ENCODE peak calls at places on chromosomes 12 and 14, in four cellular contexts. One of them, this sample, is unnamed.

GRCh38 chr12:123075591-123076171 is 75.2 kb downstream of the PITPNM2 start:
- DNase-seq in EL: peak; percentile 35
- DNase-seq in OCI-LY7: peak; percentile 63
- DNase-seq in lung: peak; percentile 36
- DNase-seq in this sample: no peak

GRCh38 chr12:100675432-100675831 is 101.9 kb downstream of the GAS2L3 start:
- DNase-seq in OCI-LY7: no peak
- DNase-seq in EL: peak; percentile 78
- DNase-seq in lung: no peak
- DNase-seq in this sample: no peak

GRCh38 chr12:112121780-112122565 is 3.4 kb upstream of the TRAFD1 start:
- DNase-seq in OCI-LY7: no peak
- DNase-seq in EL: peak; percentile 76
- DNase-seq in lung: peak; percentile 77
- DNase-seq in this sample: peak; percentile 74

GRCh38 chr14:96177766-96178377 is 26.8 kb upstream of the BDKRB2 start:
- DNase-seq in lung: no peak
- DNase-seq in EL: no peak
- DNase-seq in OCI-LY7: no peak
- DNase-seq in this sample: peak; percentile 65

GRCh38 chr14:59728294-59728693 is 142.3 kb downstream of the RTN1 start:
- DNase-seq in lung: no peak
- DNase-seq in EL: no peak
- DNase-seq in OCI-LY7: no peak
- DNase-seq in this sample: no peak

GRCh38 chr12:108643941-108644742 is 10.4 kb upstream of the SELPLG start:
- DNase-seq in EL: no peak
- DNase-seq in OCI-LY7: no peak
- DNase-seq in lung: peak; percentile 78
- DNase-seq in this sample: no peak

GRCh38 chr12:84159245-84159644 is 753.4 kb downstream of the SLC6A15 start:
- DNase-seq in EL: peak; percentile 6
- DNase-seq in lung: no peak
- DNase-seq in OCI-LY7: no peak
- DNase-seq in this sample: no peak

GRCh38 chr14:54562334-54562733 is 4.6 kb upstream of the SAMD4A start:
- DNase-seq in OCI-LY7: no peak
- DNase-seq in EL: peak; percentile 79
- DNase-seq in lung: no peak
- DNase-seq in this sample: no peak

GRCh38 chr14:105420141-105420975 is 731 bp downstream of the MTA1 start:
- DNase-seq in EL: no peak
- DNase-seq in OCI-LY7: peak; percentile 19
- DNase-seq in lung: no peak
- DNase-seq in this sample: no peak

GRCh38 chr12:11877869-11878780 is 192.6 kb upstream of the BCL2L14 start:
- DNase-seq in EL: peak; percentile 84
- DNase-seq in lung: no peak
- DNase-seq in OCI-LY7: no peak
- DNase-seq in this sample: no peak

GRCh38 chr12:116924558-116925453 is 14.1 kb downstream of the FBXW8 start:
- DNase-seq in EL: peak; percentile 84
- DNase-seq in lung: no peak
- DNase-seq in OCI-LY7: peak; percentile 83
- DNase-seq in this sample: peak; percentile 21

GRCh38 chr12:59164991-59165718 is 244.9 kb upstream of the LRIG3 start:
- DNase-seq in EL: peak; percentile 50
- DNase-seq in OCI-LY7: peak; percentile 40
- DNase-seq in lung: no peak
- DNase-seq in this sample: peak; percentile 54

GRCh38 chr14:100239200-100239839 is 376 bp downstream of the YY1 start:
- DNase-seq in OCI-LY7: no peak
- DNase-seq in EL: no peak
- DNase-seq in lung: peak; percentile 36
- DNase-seq in this sample: peak; percentile 25

GRCh38 chr14:93858896-93859295 is 68.2 kb upstream of the FAM181A start:
- DNase-seq in EL: no peak
- DNase-seq in lung: no peak
- DNase-seq in OCI-LY7: no peak
- DNase-seq in this sample: no peak

GRCh38 chr14:103194256-103195045 is 71.2 kb downstream of the TNFAIP2 start:
- DNase-seq in lung: no peak
- DNase-seq in OCI-LY7: no peak
- DNase-seq in EL: peak; percentile 71
- DNase-seq in this sample: no peak

GRCh38 chr12:53380797-53381738 is 1.1 kb downstream of the SP1 start:
- DNase-seq in lung: no peak
- DNase-seq in OCI-LY7: no peak
- DNase-seq in EL: peak; percentile 52
- DNase-seq in this sample: no peak

GRCh38 chr12:6925543-6926279 is 2.0 kb upstream of the ATN1 start:
- DNase-seq in lung: peak; percentile 76
- DNase-seq in EL: peak; percentile 91
- DNase-seq in OCI-LY7: no peak
- DNase-seq in this sample: no peak